ENCODE peak calls at places on chromosomes 5 and 9, in nine cellular contexts. H is A549, K is WTC11, S is H1, X is HCT116, Y is NB4, L is endothelial cell of umbilical vein, F is HepG2, E is K562. O is an unnamed sample.

GRCh38 chr5:156815988-156816599 is 34.0 kb upstream of the PPP1R2B start:
- DNase-seq in H (peak), X (no peak), K (peak), Y (peak), F (peak), E (peak), S (no peak), L (no peak), O (peak)

GRCh38 chr5:66230551-66230950 is 86.5 kb downstream of the SREK1 start:
- DNase-seq in E (no peak), L (peak), H (no peak), X (no peak), Y (peak), S (no peak), F (no peak), K (no peak), O (no peak)

GRCh38 chr5:125823572-125823971 is 599.6 kb upstream of the GRAMD2B start:
- DNase-seq in X (no peak), H (no peak), E (no peak), L (no peak), F (peak), Y (no peak), K (no peak), S (no peak), O (no peak)

GRCh38 chr9:134602547-134603362 is 38.8 kb upstream of the COL5A1 start:
- DNase-seq in S (no peak), F (peak), X (peak), H (peak), Y (no peak), L (peak), E (no peak), K (no peak), O (peak)

GRCh38 chr9:18014556-18014955 is 435.7 kb downstream of the SH3GL2 start:
- DNase-seq in X (no peak), S (no peak), Y (no peak), E (no peak), H (no peak), F (no peak), K (no peak), L (no peak), O (no peak)

GRCh38 chr9:115220339-115221009 is 102.5 kb upstream of the TNC start:
- DNase-seq in E (no peak), L (no peak), K (no peak), X (no peak), Y (no peak), S (no peak), F (no peak), H (no peak), O (no peak)

GRCh38 chr5:126030698-126031097 is 392.5 kb upstream of the GRAMD2B start:
- DNase-seq in F (no peak), K (no peak), L (no peak), S (no peak), X (no peak), E (no peak), Y (no peak), H (no peak), O (no peak)

GRCh38 chr9:32251539-32251938 is 132.9 kb upstream of the ACO1 start:
- DNase-seq in F (peak), E (peak), H (peak), Y (peak), X (peak), L (peak), K (peak), S (peak), O (peak)

GRCh38 chr5:180831139-180832080 is 28.8 kb upstream of the MGAT1 start:
- DNase-seq in Y (peak), K (peak), H (peak), X (peak), L (peak), F (no peak), E (peak), S (peak), O (peak)

GRCh38 chr5:132747693-132748440 is 641 bp downstream of the CCNI2 start:
- DNase-seq in Y (no peak), K (peak), F (no peak), X (no peak), L (no peak), E (no peak), H (no peak), S (peak), O (peak)

GRCh38 chr9:112914524-112914923 is 23.8 kb upstream of the SLC46A2 start:
- DNase-seq in E (no peak), K (no peak), X (no peak), L (no peak), Y (no peak), F (no peak), S (no peak), H (no peak), O (no peak)

GRCh38 chr5:14580037-14581034 is 1.3 kb upstream of the OTULINL start:
- DNase-seq in Y (peak), E (no peak), L (no peak), H (no peak), S (no peak), F (no peak), X (no peak), K (no peak), O (no peak)

GRCh38 chr9:37582548-37583157 is 6.5 kb upstream of the FBXO10 start:
- DNase-seq in Y (peak), F (peak), H (peak), X (peak), E (peak), K (no peak), L (peak), S (no peak), O (no peak)

GRCh38 chr9:38035873-38036272 is 33.2 kb downstream of the SHB start:
- DNase-seq in H (peak), L (peak), S (no peak), Y (peak), F (peak), K (no peak), X (no peak), E (peak), O (no peak)

GRCh38 chr9:79801459-79801858 is 229.7 kb downstream of the TLE4 start:
- DNase-seq in S (no peak), K (no peak), Y (no peak), E (no peak), H (no peak), X (no peak), F (no peak), L (peak), O (no peak)

GRCh38 chr9:134851015-134851414 is 29.6 kb upstream of the FCN2 start:
- DNase-seq in L (no peak), Y (peak), K (no peak), X (no peak), F (no peak), E (no peak), S (no peak), H (no peak), O (no peak)

GRCh38 chr9:134424818-134425217 is 98.6 kb downstream of the RXRA start:
- DNase-seq in S (no peak), H (no peak), E (no peak), X (no peak), F (no peak), K (no peak), L (no peak), Y (no peak), O (no peak)

GRCh38 chr5:81290146-81290545 is 11.2 kb upstream of the ZCCHC9 start:
- DNase-seq in F (no peak), H (no peak), Y (no peak), L (no peak), E (no peak), X (no peak), K (no peak), S (no peak), O (no peak)

GRCh38 chr5:150763023-150763793 is 4.4 kb upstream of the DCTN4 start:
- DNase-seq in K (no peak), S (no peak), L (no peak), Y (peak), H (peak), F (peak), X (no peak), E (peak), O (peak)

GRCh38 chr5:74578356-74579044 is 62.0 kb downstream of the ENC1 start:
- DNase-seq in K (no peak), L (no peak), S (no peak), Y (no peak), X (no peak), E (no peak), H (no peak), F (no peak), O (no peak)

GRCh38 chr9:90919883-90920282 is 118.3 kb downstream of the SYK start:
- DNase-seq in K (no peak), X (no peak), Y (no peak), H (no peak), E (no peak), S (no peak), F (no peak), L (no peak), O (no peak)

GRCh38 chr5:149452665-149453617 is 73.8 kb upstream of the IL17B start:
- DNase-seq in K (no peak), F (peak), X (no peak), L (peak), H (peak), E (no peak), Y (no peak), S (no peak), O (no peak)

GRCh38 chr9:126497673-126498255 is 116.0 kb upstream of the LMX1B start:
- DNase-seq in E (no peak), X (no peak), H (no peak), S (no peak), F (no peak), K (no peak), Y (no peak), L (no peak), O (no peak)

GRCh38 chr5:106312360-106312759 is 1358.4 kb downstream of the EFNA5 start:
- DNase-seq in L (no peak), X (no peak), H (peak), S (no peak), F (no peak), K (no peak), E (no peak), Y (no peak), O (no peak)

GRCh38 chr5:145462525-145462924 is 372.6 kb downstream of the PRELID2 start:
- DNase-seq in F (no peak), K (no peak), L (no peak), S (no peak), H (no peak), X (no peak), E (no peak), Y (no peak), O (no peak)

GRCh38 chr5:56168066-56168478 is 65.1 kb downstream of the ANKRD55 start:
- DNase-seq in H (no peak), X (no peak), F (no peak), L (no peak), K (no peak), E (no peak), S (no peak), Y (peak), O (no peak)

GRCh38 chr5:99034336-99034735 is 105.5 kb upstream of the CHD1 start:
- DNase-seq in K (no peak), F (no peak), S (no peak), H (no peak), L (peak), E (peak), X (no peak), Y (no peak), O (no peak)

GRCh38 chr5:93717162-93717561 is 24.2 kb downstream of the POU5F2 start:
- DNase-seq in L (peak), K (no peak), X (no peak), S (no peak), Y (peak), F (peak), H (peak), E (no peak), O (no peak)

GRCh38 chr9:127721391-127721821 is 5.5 kb downstream of the TTC16 start:
- DNase-seq in Y (no peak), H (peak), S (no peak), X (peak), L (no peak), E (no peak), F (no peak), K (no peak), O (no peak)

GRCh38 chr5:60893521-60893920 is 49.5 kb upstream of the ELOVL7 start:
- DNase-seq in S (no peak), L (no peak), Y (no peak), H (no peak), E (no peak), X (no peak), K (no peak), F (no peak), O (no peak)

GRCh38 chr5:105695916-105696315 is 1974.8 kb downstream of the EFNA5 start:
- DNase-seq in L (no peak), Y (no peak), K (no peak), S (no peak), E (no peak), X (no peak), F (no peak), H (no peak), O (no peak)

GRCh38 chr5:9423611-9424010 is 122.3 kb downstream of the SEMA5A start:
- DNase-seq in K (no peak), H (no peak), F (no peak), E (no peak), Y (no peak), S (no peak), L (no peak), X (no peak), O (no peak)

GRCh38 chr5:147954971-147955370 is 48.6 kb upstream of the C5orf46 start:
- DNase-seq in E (no peak), X (no peak), K (no peak), Y (no peak), L (no peak), S (no peak), F (no peak), H (no peak), O (no peak)

DNA sequence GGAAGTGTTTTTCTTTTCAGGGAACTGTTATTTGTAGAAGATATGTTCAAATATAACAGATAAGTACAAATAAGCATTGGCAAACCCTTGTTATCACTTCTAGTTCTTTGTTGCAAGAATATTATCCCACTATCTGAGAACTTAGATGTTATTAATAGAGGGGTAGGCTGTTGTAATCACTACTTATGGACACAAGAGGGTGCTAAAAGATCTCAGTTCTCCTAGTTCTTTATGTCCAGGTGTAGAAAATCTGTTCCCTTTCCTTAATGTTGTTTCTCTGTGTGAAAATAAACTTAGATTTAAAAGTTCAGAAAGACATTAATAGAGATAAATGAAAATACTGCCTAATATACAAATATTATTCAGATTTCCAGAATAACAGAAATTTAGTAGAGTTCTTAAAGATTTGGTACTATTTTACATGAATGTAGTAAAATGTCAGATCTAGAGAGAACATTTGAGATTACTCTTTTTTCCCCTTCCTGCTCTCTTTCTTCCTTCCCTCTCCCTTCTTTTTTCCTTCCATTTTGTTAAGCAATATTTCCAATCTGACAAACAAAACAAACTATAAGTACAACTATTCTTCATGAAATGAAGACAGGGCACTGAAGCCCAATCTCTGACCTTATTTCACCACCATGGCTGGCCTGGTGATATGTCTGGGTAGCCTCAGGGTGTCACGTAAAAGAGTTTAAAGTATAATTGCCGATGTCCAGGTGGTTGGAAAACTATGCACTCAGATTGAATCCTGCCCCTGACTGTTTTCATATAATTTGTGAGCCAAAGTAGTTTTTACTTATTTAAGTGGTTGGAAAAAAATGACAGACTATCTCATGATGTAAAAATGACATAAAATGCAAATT is 43.6 kb upstream of the C5orf46 start:
- DNase-seq in H (peak), Y (peak), E (peak), S (no peak), X (peak), K (no peak), F (peak), L (peak), O (peak)
- TF ChIP-seq MAX in H (no peak), Y (no peak), E (no peak), S (no peak), X (no peak), K (no peak), F (no peak), L (no peak), O (no peak)

GRCh38 chr5:36777105-36777757 is 99.3 kb upstream of the NIPBL start:
- DNase-seq in K (peak), H (peak), E (peak), F (peak), X (peak), S (no peak), L (peak), Y (peak), O (peak)
- TF ChIP-seq MAX in K (no peak), H (no peak), E (no peak), F (no peak), X (no peak), S (no peak), L (no peak), Y (no peak), O (no peak)

GRCh38 chr5:139413153-139413552 is 9.3 kb upstream of the SPATA24 start:
- DNase-seq in Y (no peak), K (no peak), F (no peak), S (no peak), H (no peak), L (no peak), X (no peak), E (no peak), O (no peak)

GRCh38 chr5:139415869-139416268 is 12.0 kb upstream of the SPATA24 start:
- DNase-seq in L (no peak), S (no peak), X (no peak), F (no peak), H (no peak), K (no peak), Y (no peak), E (no peak), O (no peak)

GRCh38 chr5:139414601-139415121 is 10.8 kb upstream of the SPATA24 start:
- DNase-seq in S (no peak), E (no peak), F (no peak), H (no peak), Y (no peak), K (no peak), X (no peak), L (no peak), O (no peak)

GRCh38 chr5:139415221-139415861 is 11.5 kb upstream of the SPATA24 start:
- DNase-seq in Y (no peak), L (no peak), F (no peak), H (no peak), X (no peak), S (no peak), K (no peak), E (no peak), O (no peak)

GRCh38 chr5:139413963-139414362 is 10.1 kb upstream of the SPATA24 start:
- DNase-seq in S (no peak), F (no peak), E (no peak), X (no peak), Y (no peak), K (no peak), H (no peak), L (no peak), O (no peak)
- TF ChIP-seq MAX in S (no peak), F (no peak), E (no peak), X (no peak), Y (no peak), K (no peak), H (no peak), L (no peak), O (no peak)

DNA sequence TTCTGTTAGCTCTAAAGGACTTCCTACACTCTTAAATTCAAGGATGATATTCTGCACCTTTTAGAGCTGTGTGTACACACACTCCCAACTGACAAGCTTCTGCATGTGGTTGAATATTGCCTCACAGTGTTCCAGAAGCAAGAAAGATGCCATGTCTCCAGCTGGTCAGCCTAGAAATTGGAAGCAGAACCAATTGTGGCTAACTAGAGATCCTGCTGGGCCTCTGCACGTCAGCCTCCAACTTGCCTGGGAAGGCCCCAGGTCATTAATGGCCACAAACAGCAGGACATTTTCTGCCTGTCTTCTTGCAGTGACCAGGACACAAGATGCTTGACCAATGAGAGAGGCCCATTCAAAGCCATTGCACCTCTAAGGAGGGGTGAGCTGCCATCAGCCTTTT is 571.8 kb upstream of the BRINP1 start:
- DNase-seq in H (no peak), L (no peak), K (no peak), X (no peak), F (no peak), S (no peak), Y (no peak), E (no peak), O (no peak)
- TF ChIP-seq MAX in H (no peak), L (no peak), K (no peak), X (no peak), F (no peak), S (no peak), Y (no peak), E (no peak), O (no peak)

GRCh38 chr5:2369178-2369577 is 382.3 kb downstream of the IRX2 start:
- DNase-seq in S (no peak), F (no peak), L (no peak), K (no peak), X (no peak), Y (no peak), E (no peak), H (no peak), O (no peak)
- TF ChIP-seq MAX in S (no peak), F (no peak), L (no peak), K (no peak), X (no peak), Y (no peak), E (no peak), H (no peak), O (no peak)

GRCh38 chr5:173742432-173742816 is 126.0 kb upstream of the BOD1 start:
- DNase-seq in S (no peak), K (no peak), X (no peak), H (no peak), Y (no peak), F (no peak), L (no peak), E (no peak), O (no peak)
- TF ChIP-seq MAX in S (no peak), K (no peak), X (no peak), H (no peak), Y (no peak), F (no peak), L (no peak), E (no peak), O (no peak)